ENCODE peak calls at places on chromosomes 4 and X, in six cellular contexts. F is K562, T is HCT116, L is SK-N-SH, U is GM12878, X is H1. V is an unnamed sample.

GRCh38 chrX:107626481-107626880 is 1.8 kb upstream of the PRPS1 start:
- DNase-seq in F (peak), T (no peak), L (no peak), U (no peak), X (no peak), V (peak)

GRCh38 chrX:150258463-150259430 is 104.4 kb upstream of the MAMLD1 start:
- DNase-seq in F (no peak), T (no peak), L (no peak), U (no peak), X (no peak), V (no peak)

GRCh38 chrX:134512566-134512965 is 52.6 kb downstream of the HPRT1 start:
- DNase-seq in F (no peak), T (peak), L (no peak), U (no peak), X (no peak), V (no peak)

GRCh38 chr4:104488151-104488550 is 6.5 kb downstream of the CXXC4 start:
- DNase-seq in F (no peak), T (no peak), L (no peak), U (no peak), X (no peak), V (no peak)

GRCh38 chrX:67612231-67612630 is 68.4 kb downstream of the AR start:
- DNase-seq in F (no peak), T (no peak), L (no peak), U (no peak), X (no peak), V (no peak)

GRCh38 chrX:151713859-151714258 is 2.0 kb upstream of the FATE1 start:
- DNase-seq in F (peak), T (peak), L (peak), U (no peak), X (peak), V (peak)

GRCh38 chr4:113179996-113180395 is 130.5 kb downstream of the ANK2 start:
- DNase-seq in F (no peak), T (no peak), L (no peak), U (no peak), X (no peak), V (no peak)

GRCh38 chr4:115113382-115114106 is at the start of gene NDST4:
- DNase-seq in F (no peak), T (no peak), L (no peak), U (no peak), X (no peak), V (peak)

GRCh38 chrX:727738-728621 is 97.4 kb downstream of the SHOX start:
- DNase-seq in F (peak), T (peak), L (no peak), U (no peak), X (peak), V (no peak)

GRCh38 chr4:146522862-146523205 is 1.1 kb upstream of the SLC10A7 start:
- DNase-seq in F (peak), T (no peak), L (no peak), U (no peak), X (no peak), V (peak)

GRCh38 chr4:2077537-2078460 is 18.7 kb downstream of the NAT8L start:
- DNase-seq in F (no peak), T (no peak), L (no peak), U (no peak), X (no peak), V (no peak)

GRCh38 chr4:83219344-83219990 is 65.1 kb downstream of the COQ2 start:
- DNase-seq in F (no peak), T (no peak), L (no peak), U (peak), X (no peak), V (no peak)

GRCh38 chr4:76953956-76954355 is 4.4 kb downstream of the SEPTIN11 start:
- DNase-seq in F (no peak), T (no peak), L (no peak), U (no peak), X (no peak), V (no peak)

GRCh38 chr4:90727938-90728337 is 600.7 kb downstream of the CCSER1 start:
- DNase-seq in F (no peak), T (peak), L (no peak), U (no peak), X (no peak), V (no peak)

GRCh38 chr4:110503588-110504435 is 27.9 kb downstream of the ENPEP start:
- DNase-seq in F (no peak), T (no peak), L (no peak), U (no peak), X (no peak), V (no peak)

GRCh38 chrX:51296138-51296537 is 36.5 kb upstream of the NUDT10 start:
- DNase-seq in F (no peak), T (no peak), L (no peak), U (no peak), X (no peak), V (no peak)

GRCh38 chr4:26418107-26418506 is 72.2 kb downstream of the CCKAR start:
- DNase-seq in F (no peak), T (no peak), L (no peak), U (no peak), X (no peak), V (no peak)

GRCh38 chrX:97119474-97120109 is 235.9 kb downstream of the RPA4 start:
- DNase-seq in F (no peak), T (no peak), L (no peak), U (no peak), X (no peak), V (no peak)

GRCh38 chr4:19636451-19636850 is 615.3 kb upstream of the SLIT2 start:
- DNase-seq in F (no peak), T (no peak), L (no peak), U (no peak), X (no peak), V (no peak)

GRCh38 chr4:12050357-12050756 is 621.7 kb upstream of the HS3ST1 start:
- DNase-seq in F (no peak), T (no peak), L (no peak), U (no peak), X (peak), V (no peak)

GRCh38 chr4:57219389-57219890 is 109.3 kb upstream of the IGFBP7 start:
- DNase-seq in F (no peak), T (no peak), L (no peak), U (no peak), X (no peak), V (no peak)

GRCh38 chrX:154008521-154008920 is 11.2 kb downstream of the IRAK1 start:
- DNase-seq in F (no peak), T (no peak), L (peak), U (no peak), X (no peak), V (no peak)

GRCh38 chrX:154012336-154012991 is 7.2 kb downstream of the IRAK1 start:
- DNase-seq in F (no peak), T (no peak), L (no peak), U (no peak), X (no peak), V (no peak)

GRCh38 chrX:154013001-154013421 is 6.7 kb downstream of the IRAK1 start:
- DNase-seq in F (no peak), T (no peak), L (no peak), U (no peak), X (no peak), V (no peak)

GRCh38 chrX:154011376-154012335 is 8.0 kb downstream of the IRAK1 start:
- DNase-seq in F (no peak), T (no peak), L (no peak), U (no peak), X (no peak), V (no peak)

GRCh38 chrX:154010330-154011087 is 9.2 kb downstream of the IRAK1 start:
- DNase-seq in F (no peak), T (no peak), L (no peak), U (no peak), X (no peak), V (no peak)
- TF ChIP-seq JUND in F (no peak), T (no peak), L (no peak), U (no peak), X (no peak), V (no peak)

DNA sequence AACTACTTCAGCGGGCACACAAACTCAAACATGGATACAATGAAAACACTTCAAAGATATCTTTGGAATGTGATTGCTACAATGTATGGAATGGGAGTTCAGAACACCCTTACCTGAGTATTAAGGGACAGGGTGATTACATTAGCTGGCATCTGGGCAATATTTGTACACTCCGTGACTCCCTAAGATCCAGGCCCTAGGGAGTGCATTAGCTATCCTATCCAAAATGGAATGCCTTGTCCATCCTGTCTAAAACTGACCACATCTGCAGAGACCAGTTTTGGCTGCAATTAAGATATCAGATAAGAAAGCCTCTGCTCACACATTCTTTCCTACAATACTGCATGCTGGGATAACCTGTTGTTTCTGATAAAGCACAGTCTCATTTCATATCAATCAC is 176.6 kb upstream of the EMCN start:
- DNase-seq in F (no peak), T (no peak), L (peak), U (no peak), X (no peak), V (no peak)
- TF ChIP-seq JUND in F (no peak), T (no peak), L (no peak), U (no peak), X (no peak), V (no peak)

DNA sequence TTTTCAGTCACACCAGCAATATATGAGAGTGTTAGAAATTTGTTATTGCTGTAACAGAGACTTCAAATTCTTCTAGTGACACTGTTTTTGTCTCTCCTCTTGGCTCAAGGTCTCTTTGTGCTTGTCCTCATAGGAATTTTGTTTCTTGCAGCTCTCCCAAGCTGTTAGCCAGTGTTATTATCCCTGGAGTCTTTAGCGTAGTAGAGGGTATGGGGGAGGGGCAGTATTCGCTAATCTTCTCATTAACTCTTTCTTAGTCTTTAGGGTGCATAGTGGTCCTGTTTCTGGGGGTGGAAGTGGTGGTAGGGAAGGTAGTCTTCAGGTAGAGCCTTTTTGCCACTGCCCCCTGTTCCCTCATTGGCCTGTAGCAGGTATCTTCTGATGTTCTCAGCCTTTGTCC is 79.4 kb downstream of the JADE3 start:
- DNase-seq in F (no peak), T (no peak), L (no peak), U (no peak), X (no peak), V (no peak)
- TF ChIP-seq JUND in F (no peak), T (no peak), L (no peak), U (no peak), X (no peak), V (no peak)

GRCh38 chr4:101155859-101156430 is 191.4 kb downstream of the PPP3CA start:
- DNase-seq in F (no peak), T (no peak), L (no peak), U (no peak), X (no peak), V (no peak)
- TF ChIP-seq JUND in F (no peak), T (no peak), L (no peak), U (no peak), X (no peak), V (no peak)

DNA sequence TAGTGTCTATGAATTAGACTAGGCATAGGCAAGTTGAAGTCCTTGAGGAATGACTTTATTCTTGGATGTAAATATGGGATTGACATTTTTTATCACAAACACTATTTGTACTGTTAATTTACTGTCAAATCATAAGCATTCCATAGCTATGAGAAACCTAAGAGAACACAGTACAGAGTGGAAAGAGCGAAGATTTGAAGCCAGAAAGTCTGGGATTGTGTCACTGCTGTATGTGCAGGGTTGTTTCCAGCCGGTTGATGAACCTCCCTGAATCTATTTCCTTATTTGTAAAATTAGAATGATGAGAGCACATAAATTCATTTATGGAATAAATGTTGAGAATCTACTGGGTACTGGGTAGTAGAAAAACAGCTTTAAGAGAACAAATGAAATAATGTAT is 14.3 kb upstream of the KLHL5 start:
- DNase-seq in F (no peak), T (no peak), L (no peak), U (no peak), X (no peak), V (no peak)
- TF ChIP-seq JUND in F (no peak), T (no peak), L (no peak), U (no peak), X (no peak), V (no peak)